ENCODE peak calls at places on chromosomes 7 and 10, in ten cellular contexts. One of them, this sample, is unnamed.
A peak's percentile ranks its signal among the peaks of the same experiment; 100 is the strongest.

GRCh38 chr10:64191304-64191703 is 670.1 kb downstream of the REEP3 start:
- DNase-seq in heart left ventricle: no peak
- DNase-seq in H54: no peak
- DNase-seq in ovary: no peak
- DNase-seq in endothelial cell of umbilical vein: no peak
- DNase-seq in stomach: no peak
- DNase-seq in NB4: no peak
- DNase-seq in right lobe of liver: no peak
- DNase-seq in transverse colon: no peak
- DNase-seq in Peyer's patch: no peak
- DNase-seq in this sample: no peak

GRCh38 chr7:111096997-111097396 is 6.1 kb downstream of the LRRN3 start:
- DNase-seq in NB4: no peak
- DNase-seq in stomach: no peak
- DNase-seq in right lobe of liver: no peak
- DNase-seq in heart left ventricle: no peak
- DNase-seq in ovary: no peak
- DNase-seq in transverse colon: no peak
- DNase-seq in H54: no peak
- DNase-seq in endothelial cell of umbilical vein: no peak
- DNase-seq in Peyer's patch: no peak
- DNase-seq in this sample: no peak

GRCh38 chr7:134720091-134720935 is 59.1 kb upstream of the CALD1 start:
- DNase-seq in heart left ventricle: no peak
- DNase-seq in H54: no peak
- DNase-seq in Peyer's patch: no peak
- DNase-seq in endothelial cell of umbilical vein: peak; percentile 96
- DNase-seq in transverse colon: no peak
- DNase-seq in ovary: no peak
- DNase-seq in right lobe of liver: no peak
- DNase-seq in stomach: no peak
- DNase-seq in NB4: no peak
- DNase-seq in this sample: no peak

GRCh38 chr10:33559105-33559504 is 224.6 kb upstream of the NRP1 start:
- DNase-seq in right lobe of liver: no peak
- DNase-seq in ovary: peak; percentile 19
- DNase-seq in NB4: no peak
- DNase-seq in stomach: no peak
- DNase-seq in heart left ventricle: no peak
- DNase-seq in endothelial cell of umbilical vein: no peak
- DNase-seq in Peyer's patch: no peak
- DNase-seq in H54: peak; percentile 62
- DNase-seq in transverse colon: no peak
- DNase-seq in this sample: no peak

GRCh38 chr7:90587766-90588165 is 8.4 kb upstream of the CDK14 start:
- DNase-seq in stomach: no peak
- DNase-seq in endothelial cell of umbilical vein: no peak
- DNase-seq in ovary: no peak
- DNase-seq in heart left ventricle: no peak
- DNase-seq in right lobe of liver: no peak
- DNase-seq in H54: no peak
- DNase-seq in Peyer's patch: no peak
- DNase-seq in transverse colon: no peak
- DNase-seq in NB4: no peak
- DNase-seq in this sample: no peak

GRCh38 chr10:32153931-32154330 is 97.7 kb upstream of the KIF5B start:
- DNase-seq in Peyer's patch: no peak
- DNase-seq in NB4: no peak
- DNase-seq in endothelial cell of umbilical vein: no peak
- DNase-seq in heart left ventricle: no peak
- DNase-seq in ovary: no peak
- DNase-seq in transverse colon: no peak
- DNase-seq in H54: no peak
- DNase-seq in stomach: no peak
- DNase-seq in right lobe of liver: no peak
- DNase-seq in this sample: no peak

GRCh38 chr7:116990056-116990455 is 36.8 kb downstream of the ST7 start:
- DNase-seq in H54: no peak
- DNase-seq in endothelial cell of umbilical vein: no peak
- DNase-seq in transverse colon: peak; percentile 31
- DNase-seq in stomach: no peak
- DNase-seq in Peyer's patch: no peak
- DNase-seq in ovary: no peak
- DNase-seq in right lobe of liver: no peak
- DNase-seq in NB4: no peak
- DNase-seq in heart left ventricle: no peak
- DNase-seq in this sample: no peak

GRCh38 chr7:107789647-107790046 is 13.4 kb downstream of the SLC26A3 start:
- DNase-seq in ovary: no peak
- DNase-seq in heart left ventricle: no peak
- DNase-seq in stomach: no peak
- DNase-seq in Peyer's patch: no peak
- DNase-seq in endothelial cell of umbilical vein: no peak
- DNase-seq in right lobe of liver: no peak
- DNase-seq in transverse colon: no peak
- DNase-seq in H54: no peak
- DNase-seq in NB4: no peak
- DNase-seq in this sample: no peak

GRCh38 chr10:8416192-8416701 is 361.8 kb downstream of the GATA3 start:
- DNase-seq in stomach: no peak
- DNase-seq in H54: no peak
- DNase-seq in endothelial cell of umbilical vein: no peak
- DNase-seq in transverse colon: no peak
- DNase-seq in right lobe of liver: no peak
- DNase-seq in ovary: no peak
- DNase-seq in NB4: no peak
- DNase-seq in Peyer's patch: no peak
- DNase-seq in heart left ventricle: no peak
- DNase-seq in this sample: no peak

GRCh38 chr7:6729492-6730342 is 23.0 kb upstream of the ZNF12 start:
- DNase-seq in NB4: peak; percentile 99
- DNase-seq in right lobe of liver: peak; percentile 95
- DNase-seq in Peyer's patch: peak; percentile 91
- DNase-seq in H54: peak; percentile 93
- DNase-seq in transverse colon: peak; percentile 94
- DNase-seq in stomach: peak; percentile 93
- DNase-seq in heart left ventricle: peak; percentile 97
- DNase-seq in endothelial cell of umbilical vein: peak; percentile 82
- DNase-seq in ovary: peak; percentile 90
- DNase-seq in this sample: peak; percentile 79
- TF ChIP-seq POLR2A in NB4: peak; percentile 91
- TF ChIP-seq POLR2A in right lobe of liver: peak; percentile 59
- TF ChIP-seq POLR2A in Peyer's patch: peak; percentile 39
- TF ChIP-seq POLR2A in H54: peak; percentile 97
- TF ChIP-seq POLR2A in transverse colon: peak; percentile 61
- TF ChIP-seq POLR2A in stomach: no peak
- TF ChIP-seq POLR2A in heart left ventricle: peak; percentile 0
- TF ChIP-seq POLR2A in endothelial cell of umbilical vein: no peak
- TF ChIP-seq POLR2A in ovary: no peak
- TF ChIP-seq POLR2A in this sample: peak; percentile 82

DNA sequence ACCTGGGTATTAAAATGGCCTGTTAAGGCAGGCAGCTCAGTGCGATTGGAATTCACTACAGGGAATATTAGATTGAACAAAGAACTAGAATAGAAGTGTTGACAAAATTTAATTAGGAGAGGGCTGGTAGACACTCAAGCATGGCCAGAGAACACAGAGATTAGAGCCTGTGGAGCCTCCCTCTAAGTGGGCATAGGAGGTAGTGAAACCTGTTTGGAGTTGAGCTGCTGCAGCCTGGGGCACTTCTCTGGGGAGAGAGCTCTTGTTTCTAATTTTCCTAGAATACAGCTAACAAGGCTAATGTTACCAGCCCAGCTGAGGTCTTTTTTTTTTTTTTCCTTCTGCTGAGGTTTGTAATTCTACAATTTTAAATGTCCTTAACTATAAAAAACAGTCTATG is 46.4 kb downstream of the TMEM168 start:
- DNase-seq in endothelial cell of umbilical vein: no peak
- DNase-seq in heart left ventricle: no peak
- DNase-seq in transverse colon: no peak
- DNase-seq in ovary: no peak
- DNase-seq in NB4: no peak
- DNase-seq in stomach: no peak
- DNase-seq in right lobe of liver: no peak
- DNase-seq in H54: no peak
- DNase-seq in Peyer's patch: no peak
- DNase-seq in this sample: no peak
- TF ChIP-seq POLR2A in endothelial cell of umbilical vein: no peak
- TF ChIP-seq POLR2A in heart left ventricle: no peak
- TF ChIP-seq POLR2A in transverse colon: no peak
- TF ChIP-seq POLR2A in ovary: no peak
- TF ChIP-seq POLR2A in NB4: no peak
- TF ChIP-seq POLR2A in stomach: no peak
- TF ChIP-seq POLR2A in right lobe of liver: no peak
- TF ChIP-seq POLR2A in H54: no peak
- TF ChIP-seq POLR2A in Peyer's patch: no peak
- TF ChIP-seq POLR2A in this sample: no peak

DNA sequence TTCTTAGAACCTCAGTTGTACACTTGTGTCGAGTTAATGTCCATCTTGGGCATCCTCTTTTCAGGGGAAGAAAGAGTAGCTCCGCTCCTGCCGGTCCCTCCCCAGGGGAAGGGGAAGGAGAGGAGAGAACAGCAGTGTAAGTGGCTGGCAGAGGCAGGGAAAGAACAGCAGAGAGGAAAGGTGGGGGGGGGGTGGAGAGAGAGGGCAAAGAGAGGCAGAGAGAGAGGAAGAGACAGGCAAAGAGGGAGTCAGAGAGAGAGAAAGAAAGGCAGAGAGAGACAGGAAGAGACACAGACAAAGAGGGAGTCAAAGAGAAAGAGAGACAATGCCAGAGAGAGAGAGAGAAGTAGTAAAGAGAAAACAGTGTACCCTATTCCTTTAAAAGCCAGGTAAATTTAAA is 53.9 kb downstream of the MRPS24 start:
- DNase-seq in endothelial cell of umbilical vein: no peak
- DNase-seq in stomach: no peak
- DNase-seq in H54: no peak
- DNase-seq in transverse colon: no peak
- DNase-seq in heart left ventricle: no peak
- DNase-seq in ovary: no peak
- DNase-seq in NB4: no peak
- DNase-seq in right lobe of liver: no peak
- DNase-seq in Peyer's patch: no peak
- DNase-seq in this sample: no peak
- TF ChIP-seq POLR2A in endothelial cell of umbilical vein: no peak
- TF ChIP-seq POLR2A in stomach: no peak
- TF ChIP-seq POLR2A in H54: no peak
- TF ChIP-seq POLR2A in transverse colon: no peak
- TF ChIP-seq POLR2A in heart left ventricle: no peak
- TF ChIP-seq POLR2A in ovary: no peak
- TF ChIP-seq POLR2A in NB4: no peak
- TF ChIP-seq POLR2A in right lobe of liver: no peak
- TF ChIP-seq POLR2A in Peyer's patch: no peak
- TF ChIP-seq POLR2A in this sample: no peak

DNA sequence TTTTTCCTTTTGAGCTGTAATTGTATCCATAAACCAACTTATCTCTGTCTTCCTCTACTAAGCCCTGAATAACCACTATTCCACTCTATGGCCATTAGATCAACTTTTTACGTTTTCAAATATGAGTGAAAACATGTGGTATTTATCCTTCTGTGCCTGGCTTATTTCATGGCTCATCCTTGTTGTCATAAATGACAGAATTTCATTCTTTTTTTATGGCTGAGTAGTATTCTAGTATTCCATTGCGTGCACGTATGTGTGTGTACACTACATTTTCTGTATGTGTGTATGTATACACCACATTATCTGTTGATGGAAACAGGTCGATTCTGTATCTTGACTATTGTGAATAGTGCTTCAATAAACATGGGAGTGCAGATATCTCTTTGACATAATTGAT is 11.1 kb downstream of the CDK1 start:
- DNase-seq in ovary: no peak
- DNase-seq in right lobe of liver: no peak
- DNase-seq in H54: no peak
- DNase-seq in transverse colon: no peak
- DNase-seq in NB4: no peak
- DNase-seq in endothelial cell of umbilical vein: no peak
- DNase-seq in stomach: no peak
- DNase-seq in Peyer's patch: no peak
- DNase-seq in heart left ventricle: no peak
- DNase-seq in this sample: no peak
- TF ChIP-seq POLR2A in ovary: no peak
- TF ChIP-seq POLR2A in right lobe of liver: no peak
- TF ChIP-seq POLR2A in H54: no peak
- TF ChIP-seq POLR2A in transverse colon: no peak
- TF ChIP-seq POLR2A in NB4: no peak
- TF ChIP-seq POLR2A in endothelial cell of umbilical vein: no peak
- TF ChIP-seq POLR2A in stomach: no peak
- TF ChIP-seq POLR2A in Peyer's patch: no peak
- TF ChIP-seq POLR2A in heart left ventricle: no peak
- TF ChIP-seq POLR2A in this sample: no peak

GRCh38 chr7:139573871-139574270 is 50.4 kb downstream of the CLEC2L start:
- DNase-seq in right lobe of liver: no peak
- DNase-seq in stomach: peak; percentile 19
- DNase-seq in heart left ventricle: no peak
- DNase-seq in transverse colon: no peak
- DNase-seq in H54: no peak
- DNase-seq in Peyer's patch: no peak
- DNase-seq in ovary: no peak
- DNase-seq in NB4: no peak
- DNase-seq in endothelial cell of umbilical vein: no peak
- DNase-seq in this sample: no peak
- TF ChIP-seq POLR2A in right lobe of liver: no peak
- TF ChIP-seq POLR2A in stomach: no peak
- TF ChIP-seq POLR2A in heart left ventricle: no peak
- TF ChIP-seq POLR2A in transverse colon: no peak
- TF ChIP-seq POLR2A in H54: no peak
- TF ChIP-seq POLR2A in Peyer's patch: no peak
- TF ChIP-seq POLR2A in ovary: no peak
- TF ChIP-seq POLR2A in NB4: no peak
- TF ChIP-seq POLR2A in endothelial cell of umbilical vein: no peak
- TF ChIP-seq POLR2A in this sample: no peak

GRCh38 chr10:131980757-131981428 is 830 bp downstream of the BNIP3 start:
- DNase-seq in heart left ventricle: no peak
- DNase-seq in H54: no peak
- DNase-seq in transverse colon: no peak
- DNase-seq in stomach: no peak
- DNase-seq in Peyer's patch: no peak
- DNase-seq in endothelial cell of umbilical vein: peak; percentile 35
- DNase-seq in right lobe of liver: peak; percentile 55
- DNase-seq in NB4: peak; percentile 58
- DNase-seq in ovary: no peak
- DNase-seq in this sample: no peak
- TF ChIP-seq POLR2A in heart left ventricle: no peak
- TF ChIP-seq POLR2A in H54: no peak
- TF ChIP-seq POLR2A in transverse colon: no peak
- TF ChIP-seq POLR2A in stomach: no peak
- TF ChIP-seq POLR2A in Peyer's patch: no peak
- TF ChIP-seq POLR2A in endothelial cell of umbilical vein: no peak
- TF ChIP-seq POLR2A in right lobe of liver: peak; percentile 38
- TF ChIP-seq POLR2A in NB4: no peak
- TF ChIP-seq POLR2A in ovary: no peak
- TF ChIP-seq POLR2A in this sample: no peak

GRCh38 chr10:77223532-77224460 is 413.8 kb downstream of the KCNMA1 start:
- DNase-seq in right lobe of liver: no peak
- DNase-seq in endothelial cell of umbilical vein: no peak
- DNase-seq in transverse colon: no peak
- DNase-seq in heart left ventricle: no peak
- DNase-seq in H54: peak; percentile 26
- DNase-seq in NB4: peak; percentile 51
- DNase-seq in Peyer's patch: no peak
- DNase-seq in stomach: no peak
- DNase-seq in ovary: no peak
- DNase-seq in this sample: no peak
- TF ChIP-seq POLR2A in right lobe of liver: no peak
- TF ChIP-seq POLR2A in endothelial cell of umbilical vein: no peak
- TF ChIP-seq POLR2A in transverse colon: no peak
- TF ChIP-seq POLR2A in heart left ventricle: no peak
- TF ChIP-seq POLR2A in H54: no peak
- TF ChIP-seq POLR2A in NB4: no peak
- TF ChIP-seq POLR2A in Peyer's patch: no peak
- TF ChIP-seq POLR2A in stomach: no peak
- TF ChIP-seq POLR2A in ovary: no peak
- TF ChIP-seq POLR2A in this sample: no peak